ENCODE peak calls at places on chromosomes 5 and 9, in six cellular contexts. F, A, N, P, M and Z are unnamed samples.

GRCh38 chr5:14954620-14955343 is 83.2 kb upstream of the ANKH start:
- DNase-seq in P (no peak), A (peak; percentile 71), F (no peak), M (no peak), N (no peak), Z (no peak)

GRCh38 chr5:141677415-141677814 is 4.6 kb downstream of the ARAP3 start:
- DNase-seq in P (no peak), M (no peak), F (no peak), A (peak; percentile 42), N (peak; percentile 62), Z (no peak)

GRCh38 chr9:73116030-73116429 is 35.6 kb upstream of the ANXA1 start:
- DNase-seq in M (no peak), N (no peak), A (no peak), P (no peak), F (no peak), Z (no peak)

GRCh38 chr5:91332267-91333044 is 50.7 kb downstream of the ARRDC3 start:
- DNase-seq in P (no peak), F (no peak), A (no peak), M (no peak), N (no peak), Z (no peak)

GRCh38 chr5:7779663-7780030 is 71.3 kb downstream of the CFAP90 start:
- DNase-seq in F (no peak), M (no peak), A (no peak), P (no peak), N (no peak), Z (no peak)

GRCh38 chr9:94860678-94861588 is 134.4 kb downstream of the AOPEP start:
- DNase-seq in N (no peak), M (no peak), P (no peak), A (no peak), F (no peak), Z (no peak)

GRCh38 chr5:149310947-149311675 is 34.2 kb upstream of the GRPEL2 start:
- DNase-seq in F (peak; percentile 52), N (peak; percentile 47), A (peak; percentile 6), M (no peak), P (peak; percentile 40), Z (no peak)

GRCh38 chr9:134408939-134409737 is 82.9 kb downstream of the RXRA start:
- DNase-seq in F (no peak), A (no peak), N (no peak), P (no peak), M (no peak), Z (no peak)

GRCh38 chr5:154388842-154389241 is 57.0 kb upstream of the SAP30L start:
- DNase-seq in A (no peak), P (no peak), N (no peak), F (no peak), M (no peak), Z (no peak)

GRCh38 chr5:135560858-135561257 is 17.9 kb downstream of the CXCL14 start:
- DNase-seq in P (peak; percentile 75), F (peak; percentile 17), M (peak; percentile 82), A (peak; percentile 92), N (peak; percentile 87), Z (peak; percentile 80)

GRCh38 chr5:38803246-38803645 is 42.6 kb upstream of the OSMR start:
- DNase-seq in A (no peak), M (no peak), F (no peak), P (no peak), N (no peak), Z (no peak)

GRCh38 chr5:87147441-87147840 is 120.2 kb upstream of the RASA1 start:
- DNase-seq in P (no peak), A (no peak), M (no peak), N (no peak), F (no peak), Z (no peak)

GRCh38 chr9:82332018-82332773 is 343.6 kb downstream of the SPATA31D1 start:
- DNase-seq in P (no peak), F (no peak), N (no peak), M (no peak), A (no peak), Z (no peak)

GRCh38 chr5:67610191-67610912 is 413.8 kb upstream of the CD180 start:
- DNase-seq in N (no peak), P (no peak), F (no peak), M (no peak), A (no peak), Z (no peak)

GRCh38 chr9:31347082-31347617 is 1037.3 kb upstream of the ACO1 start:
- DNase-seq in M (no peak), A (no peak), F (no peak), N (no peak), P (no peak), Z (no peak)

GRCh38 chr5:120304653-120305052 is 159.4 kb upstream of the PRR16 start:
- DNase-seq in F (no peak), P (no peak), N (no peak), A (no peak), M (no peak), Z (no peak)

GRCh38 chr5:178204205-178205009 is at the start of gene HNRNPAB:
- DNase-seq in F (peak; percentile 96), P (peak; percentile 93), M (peak; percentile 98), N (peak; percentile 94), A (peak; percentile 97), Z (peak; percentile 97)

GRCh38 chr9:21294325-21294724 is 10.8 kb downstream of the IFNA5 start:
- DNase-seq in M (no peak), P (no peak), A (no peak), F (no peak), N (no peak), Z (no peak)

GRCh38 chr5:55146080-55146479 is 13.9 kb upstream of the GPX8 start:
- DNase-seq in M (no peak), A (no peak), N (no peak), F (no peak), P (no peak), Z (no peak)

GRCh38 chr5:14914603-14915277 is 43.2 kb upstream of the ANKH start:
- DNase-seq in M (no peak), P (no peak), N (no peak), A (no peak), F (no peak), Z (no peak)

GRCh38 chr5:139251695-139252288 is 41.7 kb upstream of the MATR3 start:
- DNase-seq in F (no peak), P (no peak), M (no peak), N (no peak), A (no peak), Z (no peak)

GRCh38 chr9:127778280-127779135 is at the start of gene SH2D3C:
- DNase-seq in N (no peak), P (no peak), M (no peak), A (peak; percentile 61), F (no peak), Z (no peak)

GRCh38 chr5:179865471-179866240 is 7.0 kb upstream of the MRNIP start:
- DNase-seq in A (no peak), M (no peak), N (no peak), P (no peak), F (no peak), Z (no peak)

GRCh38 chr9:100074093-100074492 is 24.7 kb downstream of the ERP44 start:
- DNase-seq in F (no peak), M (no peak), A (no peak), N (no peak), P (no peak), Z (no peak)

GRCh38 chr5:13985736-13986418 is 41.4 kb upstream of the DNAH5 start:
- DNase-seq in F (no peak), A (no peak), P (no peak), N (no peak), M (no peak), Z (no peak)

GRCh38 chr5:59069438-59070079 is 486.7 kb downstream of the RAB3C start:
- DNase-seq in A (no peak), P (peak; percentile 22), N (no peak), F (peak; percentile 39), M (no peak), Z (no peak)

GRCh38 chr9:68720656-68721313 is 15.7 kb downstream of the PIP5K1B start:
- DNase-seq in N (no peak), P (no peak), F (no peak), A (no peak), M (no peak), Z (no peak)

GRCh38 chr9:68719847-68720246 is 14.8 kb downstream of the PIP5K1B start:
- DNase-seq in M (no peak), N (no peak), A (no peak), P (no peak), F (no peak), Z (no peak)

GRCh38 chr9:68717554-68718453 is 12.8 kb downstream of the PIP5K1B start:
- DNase-seq in A (no peak), F (no peak), P (no peak), N (no peak), M (no peak), Z (no peak)

GRCh38 chr9:68725070-68725469 is 20.0 kb downstream of the PIP5K1B start:
- DNase-seq in M (no peak), N (no peak), F (no peak), A (no peak), P (no peak), Z (no peak)

GRCh38 chr9:68721934-68722333 is 16.9 kb downstream of the PIP5K1B start:
- DNase-seq in F (no peak), M (no peak), P (no peak), A (no peak), N (no peak), Z (no peak)
- H3K4me1 ChIP-seq in F (no peaks in the 10 kb centered on the region), M (no peaks in the 10 kb centered on the region), P (peaks cover 5% of the 10 kb centered on the region), A (no peaks in the 10 kb centered on the region), N (no peaks in the 10 kb centered on the region), Z (no peaks in the 10 kb centered on the region)

DNA sequence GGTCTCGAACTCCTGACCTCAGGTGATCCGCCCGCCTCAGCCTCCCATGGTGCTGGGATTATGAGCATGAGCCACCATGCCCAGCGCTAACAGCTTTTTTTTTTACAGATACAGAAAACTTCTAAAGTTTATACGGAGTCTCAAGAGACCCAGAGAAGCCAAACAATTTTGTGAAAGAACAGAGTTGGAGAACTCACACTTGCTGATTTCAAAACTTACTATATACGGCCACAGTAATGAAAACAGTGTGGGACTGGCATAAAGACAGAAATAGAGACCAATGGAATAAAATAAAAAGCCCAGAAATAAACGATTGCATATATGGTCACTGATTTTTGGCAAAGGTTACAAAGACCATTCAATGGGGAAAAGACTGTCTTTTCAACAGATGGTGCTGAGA is 85.6 kb upstream of the CACNA1B start:
- DNase-seq in A (no peak), F (no peak), M (no peak), P (no peak), N (no peak), Z (no peak)
- H3K4me1 ChIP-seq in A (no peaks in the 10 kb centered on the region), F (no peaks in the 10 kb centered on the region), M (no peaks in the 10 kb centered on the region), P (no peaks in the 10 kb centered on the region), N (no peaks in the 10 kb centered on the region), Z (no peaks in the 10 kb centered on the region)

GRCh38 chr9:128916204-128916603 is 4.6 kb upstream of the PHYHD1 start:
- DNase-seq in P (peak; percentile 77), A (no peak), N (no peak), M (no peak), F (peak; percentile 49), Z (no peak)
- H3K4me1 ChIP-seq in P (peaks cover 100% of the 10 kb centered on the region), A (peaks cover 9% of the 10 kb centered on the region), N (peaks cover 2% of the 10 kb centered on the region), M (peaks cover 24% of the 10 kb centered on the region), F (peaks cover 12% of the 10 kb centered on the region), Z (no peaks in the 10 kb centered on the region)

GRCh38 chr9:89739531-89740315 is 134.9 kb downstream of the GADD45G start:
- DNase-seq in M (peak; percentile 54), A (no peak), F (no peak), N (no peak), P (no peak), Z (no peak)
- H3K4me1 ChIP-seq in M (no peaks in the 10 kb centered on the region), A (peaks cover 8% of the 10 kb centered on the region), F (no peaks in the 10 kb centered on the region), N (no peaks in the 10 kb centered on the region), P (peaks cover 4% of the 10 kb centered on the region), Z (no peaks in the 10 kb centered on the region)

GRCh38 chr5:172797800-172798199 is 26.8 kb upstream of the DUSP1 start:
- DNase-seq in F (no peak), N (no peak), P (no peak), A (no peak), M (no peak), Z (no peak)
- H3K4me1 ChIP-seq in F (peaks cover 10% of the 10 kb centered on the region), N (peaks cover 7% of the 10 kb centered on the region), P (peaks cover 84% of the 10 kb centered on the region), A (peaks cover 2% of the 10 kb centered on the region), M (peaks cover 9% of the 10 kb centered on the region), Z (no peaks in the 10 kb centered on the region)

GRCh38 chr9:124394596-124394995 is 20.6 kb downstream of the PSMB7 start:
- DNase-seq in N (no peak), F (no peak), A (no peak), P (no peak), M (no peak), Z (no peak)
- H3K4me1 ChIP-seq in N (peaks cover 4% of the 10 kb centered on the region), F (peaks cover 6% of the 10 kb centered on the region), A (peaks cover 9% of the 10 kb centered on the region), P (peaks cover 16% of the 10 kb centered on the region), M (peaks cover 12% of the 10 kb centered on the region), Z (no peaks in the 10 kb centered on the region)